ENCODE peak calls at places on chromosomes 3 and 15, in nine cellular contexts. One of them, this sample, is unnamed.

GRCh38 chr3:19911452-19911851 is 22.6 kb downstream of the EFHB start:
- DNase-seq in fibroblast of gingiva: no peak
- DNase-seq in naive thymus-derived CD4-positive, alpha-beta T cell: no peak
- DNase-seq in neural crest cell: no peak
- DNase-seq in T-helper 2 cell: no peak
- DNase-seq in T47D: no peak
- DNase-seq in HCEC 1CT: no peak
- DNase-seq in substantia nigra: no peak
- DNase-seq in pancreas: no peak
- DNase-seq in this sample: no peak

GRCh38 chr15:34647569-34648334 is 64.3 kb upstream of the GOLGA8B start:
- DNase-seq in fibroblast of gingiva: no peak
- DNase-seq in naive thymus-derived CD4-positive, alpha-beta T cell: no peak
- DNase-seq in neural crest cell: no peak
- DNase-seq in T-helper 2 cell: no peak
- DNase-seq in T47D: no peak
- DNase-seq in HCEC 1CT: no peak
- DNase-seq in substantia nigra: no peak
- DNase-seq in pancreas: no peak
- DNase-seq in this sample: no peak

GRCh38 chr15:64017082-64017588 is 29.1 kb downstream of the DAPK2 start:
- DNase-seq in fibroblast of gingiva: no peak
- DNase-seq in naive thymus-derived CD4-positive, alpha-beta T cell: no peak
- DNase-seq in neural crest cell: no peak
- DNase-seq in T-helper 2 cell: no peak
- DNase-seq in T47D: no peak
- DNase-seq in HCEC 1CT: peak; percentile 56
- DNase-seq in substantia nigra: no peak
- DNase-seq in pancreas: no peak
- DNase-seq in this sample: peak; percentile 75

GRCh38 chr15:51336011-51336410 is 2.4 kb downstream of the CYP19A1 start:
- DNase-seq in fibroblast of gingiva: no peak
- DNase-seq in naive thymus-derived CD4-positive, alpha-beta T cell: no peak
- DNase-seq in neural crest cell: no peak
- DNase-seq in T-helper 2 cell: no peak
- DNase-seq in T47D: peak; percentile 59
- DNase-seq in HCEC 1CT: no peak
- DNase-seq in substantia nigra: no peak
- DNase-seq in pancreas: no peak
- DNase-seq in this sample: no peak

GRCh38 chr3:54863366-54863765 is 64.5 kb downstream of the LRTM1 start:
- DNase-seq in fibroblast of gingiva: peak; percentile 40
- DNase-seq in naive thymus-derived CD4-positive, alpha-beta T cell: no peak
- DNase-seq in neural crest cell: no peak
- DNase-seq in T-helper 2 cell: no peak
- DNase-seq in T47D: no peak
- DNase-seq in HCEC 1CT: no peak
- DNase-seq in substantia nigra: no peak
- DNase-seq in pancreas: no peak
- DNase-seq in this sample: no peak

GRCh38 chr3:11078826-11079520 is 75.3 kb upstream of the HRH1 start:
- DNase-seq in fibroblast of gingiva: no peak
- DNase-seq in naive thymus-derived CD4-positive, alpha-beta T cell: no peak
- DNase-seq in neural crest cell: no peak
- DNase-seq in T-helper 2 cell: no peak
- DNase-seq in T47D: no peak
- DNase-seq in HCEC 1CT: no peak
- DNase-seq in substantia nigra: no peak
- DNase-seq in pancreas: no peak
- DNase-seq in this sample: no peak

GRCh38 chr3:79383402-79384012 is 384.3 kb downstream of the ROBO1 start:
- DNase-seq in fibroblast of gingiva: peak; percentile 16
- DNase-seq in naive thymus-derived CD4-positive, alpha-beta T cell: no peak
- DNase-seq in neural crest cell: no peak
- DNase-seq in T-helper 2 cell: no peak
- DNase-seq in T47D: no peak
- DNase-seq in HCEC 1CT: peak; percentile 30
- DNase-seq in substantia nigra: no peak
- DNase-seq in pancreas: no peak
- DNase-seq in this sample: peak; percentile 15

GRCh38 chr3:155078959-155079794 is 942 bp upstream of the MME start:
- DNase-seq in fibroblast of gingiva: no peak
- DNase-seq in naive thymus-derived CD4-positive, alpha-beta T cell: no peak
- DNase-seq in neural crest cell: no peak
- DNase-seq in T-helper 2 cell: no peak
- DNase-seq in T47D: no peak
- DNase-seq in HCEC 1CT: peak; percentile 88
- DNase-seq in substantia nigra: no peak
- DNase-seq in pancreas: no peak
- DNase-seq in this sample: no peak

GRCh38 chr3:120550546-120550945 is 45.6 kb upstream of the NDUFB4 start:
- DNase-seq in fibroblast of gingiva: peak; percentile 48
- DNase-seq in naive thymus-derived CD4-positive, alpha-beta T cell: no peak
- DNase-seq in neural crest cell: no peak
- DNase-seq in T-helper 2 cell: no peak
- DNase-seq in T47D: no peak
- DNase-seq in HCEC 1CT: no peak
- DNase-seq in substantia nigra: no peak
- DNase-seq in pancreas: no peak
- DNase-seq in this sample: no peak

GRCh38 chr3:107916166-107916565 is 174.7 kb downstream of the CD47 start:
- DNase-seq in fibroblast of gingiva: no peak
- DNase-seq in naive thymus-derived CD4-positive, alpha-beta T cell: no peak
- DNase-seq in neural crest cell: no peak
- DNase-seq in T-helper 2 cell: no peak
- DNase-seq in T47D: no peak
- DNase-seq in HCEC 1CT: no peak
- DNase-seq in substantia nigra: no peak
- DNase-seq in pancreas: no peak
- DNase-seq in this sample: peak; percentile 38

GRCh38 chr3:72665701-72666443 is 182.4 kb downstream of the SHQ1 start:
- DNase-seq in fibroblast of gingiva: no peak
- DNase-seq in naive thymus-derived CD4-positive, alpha-beta T cell: peak; percentile 59
- DNase-seq in neural crest cell: peak; percentile 43
- DNase-seq in T-helper 2 cell: no peak
- DNase-seq in T47D: no peak
- DNase-seq in HCEC 1CT: peak; percentile 32
- DNase-seq in substantia nigra: peak; percentile 14
- DNase-seq in pancreas: peak; percentile 15
- DNase-seq in this sample: no peak

GRCh38 chr3:46667061-46667621 is 26.3 kb downstream of the ALS2CL start:
- DNase-seq in fibroblast of gingiva: no peak
- DNase-seq in naive thymus-derived CD4-positive, alpha-beta T cell: no peak
- DNase-seq in neural crest cell: no peak
- DNase-seq in T-helper 2 cell: no peak
- DNase-seq in T47D: no peak
- DNase-seq in HCEC 1CT: no peak
- DNase-seq in substantia nigra: no peak
- DNase-seq in pancreas: no peak
- DNase-seq in this sample: no peak

GRCh38 chr3:101848754-101849713 is at the start of gene NFKBIZ:
- DNase-seq in fibroblast of gingiva: peak; percentile 96
- DNase-seq in naive thymus-derived CD4-positive, alpha-beta T cell: peak; percentile 86
- DNase-seq in neural crest cell: peak; percentile 79
- DNase-seq in T-helper 2 cell: peak; percentile 85
- DNase-seq in T47D: peak; percentile 96
- DNase-seq in HCEC 1CT: peak; percentile 93
- DNase-seq in substantia nigra: peak; percentile 86
- DNase-seq in pancreas: peak; percentile 98
- DNase-seq in this sample: peak; percentile 91

GRCh38 chr3:138786788-138787276 is 47.9 kb downstream of the PIK3CB start:
- DNase-seq in fibroblast of gingiva: peak; percentile 83
- DNase-seq in naive thymus-derived CD4-positive, alpha-beta T cell: no peak
- DNase-seq in neural crest cell: no peak
- DNase-seq in T-helper 2 cell: no peak
- DNase-seq in T47D: peak; percentile 49
- DNase-seq in HCEC 1CT: peak; percentile 37
- DNase-seq in substantia nigra: no peak
- DNase-seq in pancreas: no peak
- DNase-seq in this sample: no peak

GRCh38 chr3:143653493-143653892 is 194.8 kb downstream of the SLC9A9 start:
- DNase-seq in fibroblast of gingiva: peak; percentile 47
- DNase-seq in naive thymus-derived CD4-positive, alpha-beta T cell: no peak
- DNase-seq in neural crest cell: no peak
- DNase-seq in T-helper 2 cell: no peak
- DNase-seq in T47D: no peak
- DNase-seq in HCEC 1CT: peak; percentile 58
- DNase-seq in substantia nigra: no peak
- DNase-seq in pancreas: no peak
- DNase-seq in this sample: no peak

GRCh38 chr3:106208979-106209378 is 340.2 kb upstream of the CBLB start:
- DNase-seq in fibroblast of gingiva: peak; percentile 39
- DNase-seq in naive thymus-derived CD4-positive, alpha-beta T cell: peak; percentile 9
- DNase-seq in neural crest cell: no peak
- DNase-seq in T-helper 2 cell: no peak
- DNase-seq in T47D: no peak
- DNase-seq in HCEC 1CT: peak; percentile 49
- DNase-seq in substantia nigra: no peak
- DNase-seq in pancreas: no peak
- DNase-seq in this sample: no peak

GRCh38 chr3:128278761-128279593 is 125.7 kb downstream of the EEFSEC start:
- DNase-seq in fibroblast of gingiva: peak; percentile 93
- DNase-seq in naive thymus-derived CD4-positive, alpha-beta T cell: no peak
- DNase-seq in neural crest cell: peak; percentile 19
- DNase-seq in T-helper 2 cell: no peak
- DNase-seq in T47D: no peak
- DNase-seq in HCEC 1CT: no peak
- DNase-seq in substantia nigra: peak; percentile 38
- DNase-seq in pancreas: peak; percentile 43
- DNase-seq in this sample: no peak

GRCh38 chr3:158313344-158313927 is 203.5 kb downstream of the RSRC1 start:
- DNase-seq in fibroblast of gingiva: peak; percentile 14
- DNase-seq in naive thymus-derived CD4-positive, alpha-beta T cell: no peak
- DNase-seq in neural crest cell: no peak
- DNase-seq in T-helper 2 cell: no peak
- DNase-seq in T47D: peak; percentile 29
- DNase-seq in HCEC 1CT: peak; percentile 34
- DNase-seq in substantia nigra: no peak
- DNase-seq in pancreas: no peak
- DNase-seq in this sample: peak; percentile 39

GRCh38 chr15:68333775-68334470 is 56.4 kb downstream of the FEM1B start:
- DNase-seq in fibroblast of gingiva: no peak
- DNase-seq in naive thymus-derived CD4-positive, alpha-beta T cell: no peak
- DNase-seq in neural crest cell: no peak
- DNase-seq in T-helper 2 cell: no peak
- DNase-seq in T47D: no peak
- DNase-seq in HCEC 1CT: peak; percentile 23
- DNase-seq in substantia nigra: no peak
- DNase-seq in pancreas: no peak
- DNase-seq in this sample: no peak

GRCh38 chr3:168974628-168975403 is 688.7 kb downstream of the MECOM start:
- DNase-seq in fibroblast of gingiva: peak; percentile 71
- DNase-seq in naive thymus-derived CD4-positive, alpha-beta T cell: no peak
- DNase-seq in neural crest cell: no peak
- DNase-seq in T-helper 2 cell: no peak
- DNase-seq in T47D: no peak
- DNase-seq in HCEC 1CT: no peak
- DNase-seq in substantia nigra: no peak
- DNase-seq in pancreas: no peak
- DNase-seq in this sample: no peak

GRCh38 chr15:84033793-84034553 is 201.6 kb upstream of the GOLGA6L4 start:
- DNase-seq in fibroblast of gingiva: no peak
- DNase-seq in naive thymus-derived CD4-positive, alpha-beta T cell: no peak
- DNase-seq in neural crest cell: no peak
- DNase-seq in T-helper 2 cell: no peak
- DNase-seq in T47D: no peak
- DNase-seq in HCEC 1CT: peak; percentile 3
- DNase-seq in substantia nigra: no peak
- DNase-seq in pancreas: no peak
- DNase-seq in this sample: no peak

GRCh38 chr3:197508511-197508910 is 47.3 kb downstream of the BDH1 start:
- DNase-seq in fibroblast of gingiva: no peak
- DNase-seq in naive thymus-derived CD4-positive, alpha-beta T cell: no peak
- DNase-seq in neural crest cell: no peak
- DNase-seq in T-helper 2 cell: no peak
- DNase-seq in T47D: no peak
- DNase-seq in HCEC 1CT: no peak
- DNase-seq in substantia nigra: no peak
- DNase-seq in pancreas: no peak
- DNase-seq in this sample: no peak

GRCh38 chr15:40103124-40103858 is 5.4 kb downstream of the BMF start:
- DNase-seq in fibroblast of gingiva: peak; percentile 72
- DNase-seq in naive thymus-derived CD4-positive, alpha-beta T cell: no peak
- DNase-seq in neural crest cell: no peak
- DNase-seq in T-helper 2 cell: no peak
- DNase-seq in T47D: peak; percentile 71
- DNase-seq in HCEC 1CT: peak; percentile 84
- DNase-seq in substantia nigra: peak; percentile 84
- DNase-seq in pancreas: peak; percentile 92
- DNase-seq in this sample: no peak

GRCh38 chr3:45942051-45942825 is 1.0 kb upstream of the CXCR6 start:
- DNase-seq in fibroblast of gingiva: no peak
- DNase-seq in naive thymus-derived CD4-positive, alpha-beta T cell: no peak
- DNase-seq in neural crest cell: no peak
- DNase-seq in T-helper 2 cell: no peak
- DNase-seq in T47D: no peak
- DNase-seq in HCEC 1CT: no peak
- DNase-seq in substantia nigra: no peak
- DNase-seq in pancreas: no peak
- DNase-seq in this sample: no peak

GRCh38 chr3:52534281-52535183 is 875 bp upstream of the NT5DC2 start:
- DNase-seq in fibroblast of gingiva: peak; percentile 33
- DNase-seq in naive thymus-derived CD4-positive, alpha-beta T cell: no peak
- DNase-seq in neural crest cell: peak; percentile 23
- DNase-seq in T-helper 2 cell: no peak
- DNase-seq in T47D: peak; percentile 13
- DNase-seq in HCEC 1CT: no peak
- DNase-seq in substantia nigra: no peak
- DNase-seq in pancreas: no peak
- DNase-seq in this sample: no peak

GRCh38 chr15:31435891-31436628 is 109.4 kb downstream of the KLF13 start:
- DNase-seq in fibroblast of gingiva: peak; percentile 31
- DNase-seq in naive thymus-derived CD4-positive, alpha-beta T cell: no peak
- DNase-seq in neural crest cell: no peak
- DNase-seq in T-helper 2 cell: no peak
- DNase-seq in T47D: no peak
- DNase-seq in HCEC 1CT: no peak
- DNase-seq in substantia nigra: no peak
- DNase-seq in pancreas: no peak
- DNase-seq in this sample: no peak

GRCh38 chr3:64987731-64988130 is 299.9 kb upstream of the ADAMTS9 start:
- DNase-seq in fibroblast of gingiva: no peak
- DNase-seq in naive thymus-derived CD4-positive, alpha-beta T cell: no peak
- DNase-seq in neural crest cell: no peak
- DNase-seq in T-helper 2 cell: no peak
- DNase-seq in T47D: no peak
- DNase-seq in HCEC 1CT: no peak
- DNase-seq in substantia nigra: no peak
- DNase-seq in pancreas: no peak
- DNase-seq in this sample: no peak

GRCh38 chr15:29438714-29439076 is 169.1 kb upstream of the NSMCE3 start:
- DNase-seq in fibroblast of gingiva: no peak
- DNase-seq in naive thymus-derived CD4-positive, alpha-beta T cell: no peak
- DNase-seq in neural crest cell: no peak
- DNase-seq in T-helper 2 cell: no peak
- DNase-seq in T47D: no peak
- DNase-seq in HCEC 1CT: no peak
- DNase-seq in substantia nigra: no peak
- DNase-seq in pancreas: no peak
- DNase-seq in this sample: no peak

This sample was measured in RCC 7860.